ENCODE peak calls at places on chromosomes 2 and 18, in nine cellular contexts. Q is prostate gland, V is A549, C is NB4, B is sigmoid colon, M is body of pancreas, K is K562, A is ovary, Z is tibial nerve. Y is an unnamed sample.

GRCh38 chr2:191910518-191910917 is 63.6 kb upstream of the CAVIN2 start:
- DNase-seq in V (no peak), K (no peak), C (peak), B (no peak), Q (no peak), A (no peak), M (no peak), Z (no peak), Y (no peak)

GRCh38 chr2:106638043-106638442 is 150.9 kb downstream of the CD8B2 start:
- DNase-seq in C (peak), V (no peak), Q (no peak), K (no peak), Z (no peak), M (no peak), B (no peak), A (no peak), Y (no peak)

GRCh38 chr2:234293973-234294372 is 202.9 kb downstream of the ARL4C start:
- DNase-seq in Z (no peak), M (no peak), A (no peak), K (no peak), V (no peak), C (peak), Q (no peak), B (no peak), Y (no peak)

GRCh38 chr2:101119431-101119830 is 31.8 kb downstream of the TBC1D8 start:
- DNase-seq in C (no peak), Z (no peak), K (no peak), M (peak), Q (no peak), B (no peak), A (no peak), V (no peak), Y (no peak)

GRCh38 chr2:106165556-106165955 is 28.5 kb downstream of the UXS1 start:
- DNase-seq in Q (no peak), K (no peak), V (no peak), A (no peak), Z (no peak), B (no peak), C (peak), M (no peak), Y (no peak)

GRCh38 chr2:226838758-226839555 is 3.1 kb downstream of the RHBDD1 start:
- DNase-seq in V (no peak), M (no peak), Z (no peak), K (no peak), Q (no peak), B (no peak), C (no peak), A (no peak), Y (no peak)

GRCh38 chr2:196263181-196263747 is 91.9 kb upstream of the STK17B start:
- DNase-seq in Q (no peak), V (no peak), M (no peak), A (no peak), C (peak), B (no peak), Z (no peak), K (no peak), Y (no peak)

GRCh38 chr2:237209885-237210284 is 124.2 kb downstream of the COPS8 start:
- DNase-seq in C (no peak), B (no peak), V (no peak), A (no peak), Q (no peak), K (no peak), Z (no peak), M (no peak), Y (no peak)

GRCh38 chr2:118968031-118968430 is 26.0 kb downstream of the MARCO start:
- DNase-seq in V (no peak), M (no peak), B (no peak), A (no peak), Q (no peak), Z (no peak), C (peak), K (no peak), Y (no peak)

GRCh38 chr2:118969025-118969733 is 27.2 kb downstream of the MARCO start:
- DNase-seq in C (no peak), V (no peak), B (no peak), A (no peak), Q (no peak), M (no peak), K (no peak), Z (no peak), Y (no peak)

GRCh38 chr2:118969734-118970395 is 27.9 kb downstream of the MARCO start:
- DNase-seq in Q (no peak), C (no peak), K (no peak), B (no peak), V (no peak), Z (no peak), A (no peak), M (no peak), Y (no peak)

GRCh38 chr2:118967124-118967880 is 25.3 kb downstream of the MARCO start:
- DNase-seq in K (no peak), A (no peak), V (no peak), Q (no peak), B (no peak), C (no peak), M (no peak), Z (no peak), Y (no peak)

GRCh38 chr2:118965737-118966136 is 23.7 kb downstream of the MARCO start:
- DNase-seq in Z (no peak), M (no peak), B (no peak), C (no peak), A (no peak), K (no peak), V (no peak), Q (no peak), Y (no peak)
- H3K4me3 ChIP-seq in Z (no peak), M (no peak), B (no peak), C (no peak), A (no peak), K (no peak), V (no peak), Q (no peak), Y (no peak)

GRCh38 chr18:48848641-48849143 is 102.1 kb downstream of the SMAD7 start:
- DNase-seq in M (no peak), C (no peak), Z (no peak), Q (peak), K (no peak), B (no peak), V (no peak), A (no peak), Y (peak)
- TF ChIP-seq POLR2A in M (no peak), C (no peak), Z (no peak), Q (no peak), K (no peak), B (no peak), V (no peak), A (no peak), Y (no peak)

GRCh38 chr18:36470896-36471295 is 173.4 kb downstream of the FHOD3 start:
- DNase-seq in Q (no peak), A (no peak), B (no peak), Z (no peak), M (no peak), V (no peak), C (no peak), K (no peak), Y (no peak)
- H3K4me3 ChIP-seq in Q (no peak), A (no peak), B (no peak), Z (no peak), M (no peak), V (no peak), C (no peak), K (no peak), Y (no peak)

DNA sequence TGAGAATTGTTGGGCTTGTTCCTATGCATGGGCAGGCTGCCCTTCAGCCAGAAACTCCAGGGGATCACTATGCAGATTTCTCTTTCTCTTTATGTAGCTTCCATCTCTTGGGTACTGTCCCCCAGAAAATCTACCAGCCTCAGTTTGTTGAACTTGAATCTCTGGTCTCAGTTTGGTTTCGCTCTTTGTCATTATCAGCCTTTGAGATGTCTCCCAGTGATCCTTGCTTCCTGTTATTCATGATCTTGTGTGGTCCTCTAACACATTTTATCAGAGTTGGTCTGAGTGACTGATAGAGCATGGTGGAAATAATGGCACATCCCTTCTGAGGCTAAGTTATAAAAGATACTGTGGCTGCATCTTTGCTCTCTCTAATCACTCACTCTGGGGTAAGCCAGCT is 7.8 kb downstream of the TMEM87B start:
- DNase-seq in K (no peak), Z (no peak), V (no peak), A (no peak), C (no peak), M (no peak), B (no peak), Q (no peak), Y (no peak)
- TF ChIP-seq POLR2A in K (no peak), Z (no peak), V (no peak), A (no peak), C (no peak), M (no peak), B (no peak), Q (no peak), Y (no peak)

GRCh38 chr2:150030440-150030839 is 442.9 kb upstream of the MMADHC start:
- DNase-seq in C (no peak), K (no peak), Q (no peak), V (no peak), M (no peak), B (no peak), A (no peak), Z (no peak), Y (no peak)
- H3K4me3 ChIP-seq in C (no peak), K (no peak), Q (no peak), V (no peak), M (no peak), B (no peak), A (no peak), Z (no peak), Y (no peak)

DNA sequence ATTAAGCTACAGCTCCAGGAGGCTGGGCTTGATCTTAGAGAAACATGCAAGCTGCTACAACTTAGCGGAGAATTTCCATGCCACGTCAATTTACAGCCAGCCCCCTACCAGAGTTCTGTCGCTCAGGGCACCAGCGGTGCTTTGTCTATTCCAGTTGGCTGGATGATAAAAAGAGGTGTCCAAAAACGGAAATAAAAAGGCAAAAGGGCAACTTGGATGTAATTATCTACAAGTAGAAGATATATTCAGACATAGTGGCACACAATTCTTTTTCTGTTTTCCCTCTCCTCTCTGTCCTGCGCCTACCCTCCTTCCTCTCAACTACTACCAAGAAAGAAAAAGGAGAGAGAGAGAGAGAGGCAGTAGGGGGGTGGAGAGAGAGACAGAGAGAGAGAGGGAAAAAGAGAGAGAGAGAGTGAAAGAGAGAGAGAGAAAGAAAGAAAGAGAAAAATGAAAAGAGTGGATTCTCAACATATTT is 363 bp upstream of the RFTN2 start:
- DNase-seq in Z (no peak), V (no peak), B (no peak), C (no peak), Q (no peak), K (no peak), A (peak), M (no peak), Y (peak)
- TF ChIP-seq POLR2A in Z (no peak), V (no peak), B (no peak), C (no peak), Q (no peak), K (no peak), A (no peak), M (no peak), Y (no peak)